ENCODE peak calls at places on chromosomes 7 and 10, in seven cellular contexts. C is WTC11, K is uterus, X is stomach, E is choroid plexus epithelial cell, B is fibroblast of lung, N is dorsolateral prefrontal cortex. Q is an unnamed sample.

GRCh38 chr7:21912931-21913780 is 32.5 kb downstream of the CDCA7L start:
- DNase-seq in B (no peak), N (no peak), X (no peak), K (no peak), C (no peak), E (no peak), Q (no peak)

GRCh38 chr10:50216894-50217293 is 34.4 kb downstream of the ASAH2 start:
- DNase-seq in B (peak; percentile 34), K (no peak), E (peak; percentile 58), N (no peak), X (no peak), C (no peak), Q (no peak)

GRCh38 chr10:131024259-131025131 is 287.0 kb downstream of the TCERG1L start:
- DNase-seq in K (no peak), E (no peak), X (no peak), C (no peak), N (no peak), B (no peak), Q (no peak)

GRCh38 chr10:77673086-77673485 is 35.5 kb upstream of the KCNMA1 start:
- DNase-seq in X (no peak), K (no peak), B (peak; percentile 21), N (no peak), E (no peak), C (no peak), Q (no peak)

GRCh38 chr7:920351-921070 is 34.0 kb downstream of the ADAP1 start:
- DNase-seq in E (no peak), K (no peak), N (peak; percentile 47), X (peak; percentile 23), B (no peak), C (peak; percentile 11), Q (peak; percentile 81)

GRCh38 chr10:79628083-79628482 is 17.3 kb downstream of the SFTPA1 start:
- DNase-seq in B (no peak), X (no peak), E (no peak), C (no peak), N (no peak), K (no peak), Q (no peak)

GRCh38 chr10:17206210-17206709 is 4.8 kb upstream of the TRDMT1 start:
- DNase-seq in K (no peak), X (no peak), C (no peak), E (peak; percentile 56), B (peak; percentile 92), N (no peak), Q (no peak)

GRCh38 chr10:110857265-110858158 is 14.2 kb upstream of the PDCD4 start:
- DNase-seq in K (peak; percentile 78), B (peak; percentile 60), E (peak; percentile 72), N (no peak), C (no peak), X (peak; percentile 88), Q (no peak)

GRCh38 chr10:63765126-63765525 is 243.9 kb downstream of the REEP3 start:
- DNase-seq in X (no peak), E (peak; percentile 8), K (no peak), C (no peak), N (no peak), B (peak; percentile 29), Q (no peak)

GRCh38 chr10:97072851-97073665 is 112.7 kb downstream of the SLIT1 start:
- DNase-seq in N (peak; percentile 84), K (peak; percentile 63), X (peak; percentile 85), E (peak; percentile 89), C (peak; percentile 91), B (peak; percentile 47), Q (peak; percentile 93)
- TF ChIP-seq CTCF in N (peak; percentile 90), K (peak; percentile 81), X (peak; percentile 85), E (peak; percentile 97), C (peak; percentile 96), B (peak; percentile 98), Q (peak; percentile 91)

GRCh38 chr10:71749396-71749795 is 23.9 kb downstream of the VSIR start:
- DNase-seq in K (no peak), B (no peak), C (no peak), E (no peak), N (no peak), X (no peak), Q (no peak)
- TF ChIP-seq CTCF in K (no peak), B (no peak), C (no peak), E (no peak), N (no peak), X (no peak), Q (no peak)

GRCh38 chr7:86814980-86815379 is 171.3 kb downstream of the GRM3 start:
- DNase-seq in B (no peak), K (no peak), X (no peak), C (peak; percentile 22), E (peak; percentile 11), N (no peak), Q (no peak)
- TF ChIP-seq CTCF in B (peak; percentile 20), K (no peak), X (peak; percentile 21), C (peak; percentile 40), E (peak; percentile 44), N (peak; percentile 62), Q (peak; percentile 53)

GRCh38 chr7:114658188-114658587 is 243.6 kb downstream of the FOXP2 start:
- DNase-seq in E (no peak), N (no peak), K (no peak), B (no peak), C (no peak), X (no peak), Q (no peak)

GRCh38 chr7:114659409-114659808 is 244.8 kb downstream of the FOXP2 start:
- DNase-seq in B (peak; percentile 4), K (no peak), X (no peak), C (no peak), E (no peak), N (no peak), Q (no peak)

GRCh38 chr7:114662002-114662677 is 247.5 kb downstream of the FOXP2 start:
- DNase-seq in C (no peak), K (no peak), N (no peak), X (no peak), E (peak; percentile 2), B (no peak), Q (no peak)

GRCh38 chr7:114660007-114660406 is 245.4 kb downstream of the FOXP2 start:
- DNase-seq in K (no peak), C (no peak), B (no peak), N (no peak), E (no peak), X (no peak), Q (no peak)

GRCh38 chr7:114663502-114663901 is 248.9 kb downstream of the FOXP2 start:
- DNase-seq in C (no peak), K (no peak), X (no peak), E (peak; percentile 73), N (no peak), B (peak; percentile 12), Q (no peak)
- TF ChIP-seq CTCF in C (peak; percentile 16), K (no peak), X (no peak), E (peak; percentile 60), N (peak; percentile 25), B (peak; percentile 49), Q (peak; percentile 67)

GRCh38 chr10:108496131-108496530 is 1331.6 kb upstream of the SORCS1 start:
- DNase-seq in B (peak; percentile 13), N (no peak), X (no peak), K (no peak), E (no peak), C (no peak), Q (no peak)
- TF ChIP-seq CTCF in B (no peak), N (no peak), X (no peak), K (no peak), E (no peak), C (no peak), Q (no peak)

DNA sequence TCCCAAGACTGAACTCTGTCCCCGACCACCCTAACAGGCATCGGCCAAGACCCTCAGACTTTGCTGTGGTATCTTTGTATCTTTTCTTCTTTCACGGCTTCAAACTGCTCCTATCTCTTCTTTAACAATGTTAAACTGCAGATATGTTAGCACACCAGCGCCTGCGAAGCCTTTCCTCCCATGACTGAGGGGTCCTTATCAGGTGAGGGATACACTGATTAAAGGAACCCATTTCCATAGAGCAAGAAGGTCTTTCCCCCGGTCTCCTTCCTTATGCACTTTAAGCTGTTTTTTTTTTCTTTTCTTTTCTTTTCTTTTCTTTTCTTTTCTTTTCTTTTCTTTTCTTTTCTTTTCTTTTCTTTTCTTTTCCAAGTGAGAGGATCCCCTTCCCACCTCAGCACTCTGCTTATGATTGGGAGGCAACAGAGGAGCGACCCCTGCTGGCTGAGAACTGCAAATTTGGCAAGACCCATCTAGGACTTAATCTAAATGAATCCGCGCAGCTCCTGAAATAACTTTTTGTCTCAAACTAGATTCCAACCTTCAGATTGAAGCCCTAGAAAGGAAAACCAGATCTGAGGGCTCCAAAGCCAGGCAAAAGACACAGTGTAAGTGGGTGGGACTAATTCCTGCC is 109.9 kb downstream of the ITGB8 start:
- DNase-seq in C (peak; percentile 81), E (peak; percentile 75), X (peak; percentile 30), K (no peak), B (peak; percentile 20), N (no peak), Q (no peak)
- TF ChIP-seq CTCF in C (peak; percentile 59), E (peak; percentile 76), X (peak; percentile 28), K (no peak), B (peak; percentile 61), N (peak; percentile 26), Q (peak; percentile 53)

Q was measured in osteocyte.